ENCODE peak calls at places on chromosome 13, in nine cellular contexts. C is AG09309, G is dorsolateral prefrontal cortex, R is nephron progenitor cell, W is fibroblast of pulmonary artery, E is OCI-LY7, S is cardiac muscle cell, K is omental fat pad, Z is WTC11. H is an unnamed sample.

GRCh38 chr13:51118809-51119431 is 7.8 kb upstream of the C13orf42 start:
- DNase-seq in G (no peak), E (peak; percentile 2), S (no peak), C (no peak), K (no peak), W (no peak), Z (no peak), R (no peak), H (no peak)

GRCh38 chr13:28655566-28655965 is 3.4 kb upstream of the POMP start:
- DNase-seq in C (peak; percentile 59), G (no peak), K (no peak), R (no peak), W (peak; percentile 60), S (no peak), E (no peak), Z (no peak), H (no peak)

GRCh38 chr13:74026753-74027152 is 107.5 kb downstream of the KLF12 start:
- DNase-seq in E (peak; percentile 82), W (peak; percentile 20), Z (peak; percentile 53), G (no peak), C (no peak), K (no peak), R (peak; percentile 5), S (peak; percentile 41), H (peak; percentile 37)

GRCh38 chr13:99639126-99639525 is 137.9 kb downstream of the TM9SF2 start:
- DNase-seq in K (no peak), W (no peak), G (no peak), Z (no peak), C (no peak), R (no peak), S (no peak), E (no peak), H (no peak)

GRCh38 chr13:75550159-75550567 is 572 bp downstream of the UCHL3 start:
- DNase-seq in S (peak; percentile 43), K (no peak), G (no peak), C (no peak), W (peak; percentile 70), E (peak; percentile 32), Z (no peak), R (peak; percentile 40), H (peak; percentile 43)

GRCh38 chr13:108957369-108958012 is 328.1 kb downstream of the MYO16 start:
- DNase-seq in C (peak; percentile 64), S (no peak), G (no peak), R (no peak), K (no peak), E (no peak), W (peak; percentile 82), Z (no peak), H (no peak)

GRCh38 chr13:103022328-103022727 is 43.9 kb downstream of the SLC10A2 start:
- DNase-seq in E (no peak), S (no peak), K (no peak), C (no peak), R (no peak), W (no peak), G (no peak), Z (no peak), H (no peak)

GRCh38 chr13:31896427-31896826 is 135.1 kb upstream of the FRY start:
- DNase-seq in C (peak; percentile 80), G (no peak), E (no peak), S (no peak), R (no peak), W (peak; percentile 68), Z (no peak), K (no peak), H (peak; percentile 20)

GRCh38 chr13:30873519-30873918 is 32.6 kb upstream of the MEDAG start:
- DNase-seq in S (no peak), W (no peak), G (no peak), E (no peak), C (no peak), K (no peak), Z (no peak), R (no peak), H (no peak)

GRCh38 chr13:36046672-36047071 is 84.5 kb downstream of the DCLK1 start:
- DNase-seq in Z (no peak), K (no peak), R (no peak), W (no peak), G (no peak), E (no peak), C (no peak), S (no peak), H (no peak)

GRCh38 chr13:96728463-96728862 is 265.8 kb downstream of the OXGR1 start:
- DNase-seq in C (no peak), Z (no peak), G (no peak), R (no peak), K (no peak), E (no peak), W (peak; percentile 25), S (no peak), H (no peak)

GRCh38 chr13:71524245-71525002 is 342.6 kb downstream of the DACH1 start:
- DNase-seq in Z (no peak), R (no peak), C (no peak), W (no peak), K (no peak), S (no peak), G (no peak), E (no peak), H (no peak)

GRCh38 chr13:45231722-45232121 is 30.9 kb upstream of the KCTD4 start:
- DNase-seq in S (no peak), Z (no peak), G (no peak), K (no peak), W (peak; percentile 65), R (no peak), E (no peak), C (no peak), H (peak; percentile 19)

GRCh38 chr13:78714717-78715116 is 55.8 kb upstream of the OBI1 start:
- DNase-seq in R (no peak), Z (no peak), G (no peak), E (no peak), K (no peak), S (no peak), C (no peak), W (no peak), H (no peak)

GRCh38 chr13:33494596-33495214 is 209.2 kb upstream of the STARD13 start:
- DNase-seq in W (peak; percentile 98), S (no peak), E (no peak), K (no peak), G (no peak), R (no peak), Z (no peak), C (no peak), H (no peak)

GRCh38 chr13:33493672-33494365 is 208.3 kb upstream of the STARD13 start:
- DNase-seq in Z (no peak), C (no peak), W (no peak), E (no peak), G (no peak), S (no peak), K (no peak), R (no peak), H (no peak)

GRCh38 chr13:33489563-33489962 is 204.0 kb upstream of the STARD13 start:
- DNase-seq in E (no peak), S (no peak), K (no peak), W (no peak), Z (no peak), G (no peak), C (no peak), R (no peak), H (no peak)

GRCh38 chr13:33487575-33488243 is 202.2 kb upstream of the STARD13 start:
- DNase-seq in E (peak; percentile 12), Z (no peak), G (no peak), C (no peak), S (no peak), R (no peak), K (no peak), W (peak; percentile 65), H (peak; percentile 41)

GRCh38 chr13:33490461-33491327 is 205.1 kb upstream of the STARD13 start:
- DNase-seq in G (peak; percentile 13), E (no peak), W (peak; percentile 82), Z (peak; percentile 76), C (no peak), S (no peak), K (no peak), R (peak; percentile 8), H (no peak)
- TF ChIP-seq CTCF in G (no peak), E (no peak), W (no peak), Z (no peak), C (no peak), S (no peak), K (no peak), R (no peak), H (no peak)

GRCh38 chr13:112096959-112097358 is 30.0 kb downstream of the SOX1 start:
- DNase-seq in R (no peak), W (no peak), S (no peak), K (no peak), Z (no peak), G (no peak), C (no peak), E (no peak), H (no peak)

GRCh38 chr13:112095354-112095753 is 28.4 kb downstream of the SOX1 start:
- DNase-seq in Z (no peak), S (no peak), G (no peak), C (no peak), W (no peak), E (no peak), R (no peak), K (no peak), H (no peak)

GRCh38 chr13:112101360-112101930 is 34.5 kb downstream of the SOX1 start:
- DNase-seq in Z (no peak), R (no peak), E (no peak), C (no peak), W (no peak), K (no peak), S (no peak), G (no peak), H (no peak)

GRCh38 chr13:112098699-112099098 is 31.8 kb downstream of the SOX1 start:
- DNase-seq in S (no peak), R (no peak), W (no peak), E (no peak), Z (no peak), C (no peak), K (no peak), G (no peak), H (no peak)

GRCh38 chr13:112097770-112098169 is 30.8 kb downstream of the SOX1 start:
- DNase-seq in R (no peak), G (no peak), C (no peak), E (no peak), Z (no peak), K (no peak), S (no peak), W (no peak), H (no peak)
- TF ChIP-seq CTCF in R (no peak), G (no peak), C (no peak), E (no peak), Z (no peak), K (no peak), S (no peak), W (no peak), H (no peak)

GRCh38 chr13:49820591-49821215 is 28.2 kb upstream of the KPNA3 start:
- DNase-seq in E (no peak), S (no peak), K (no peak), R (no peak), G (no peak), Z (no peak), C (no peak), W (no peak), H (no peak)
- TF ChIP-seq CTCF in E (no peak), S (no peak), K (no peak), R (no peak), G (no peak), Z (no peak), C (no peak), W (no peak), H (no peak)

DNA sequence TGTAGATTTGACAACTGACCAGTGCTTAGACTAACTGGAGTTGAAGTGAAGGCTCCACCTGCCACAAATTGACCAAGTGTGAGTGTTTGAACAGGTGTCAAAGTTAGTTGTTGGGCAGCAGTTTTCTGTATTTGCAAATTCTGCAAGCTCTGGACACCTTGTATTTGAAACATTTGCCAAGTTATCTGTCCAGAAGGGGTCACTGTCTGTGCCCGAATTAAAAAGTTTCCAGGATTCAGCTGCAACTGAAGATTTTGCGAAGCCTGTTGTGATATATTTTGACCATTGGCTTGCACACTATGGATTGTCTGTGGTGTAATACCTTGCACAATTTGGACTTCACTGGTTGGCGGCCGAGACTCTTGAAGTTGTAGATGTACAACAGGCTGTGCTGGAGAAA is 1690.7 kb downstream of the SLITRK5 start:
- DNase-seq in C (no peak), W (peak; percentile 54), K (no peak), E (no peak), Z (no peak), G (no peak), S (no peak), R (no peak), H (no peak)
- TF ChIP-seq CTCF in C (no peak), W (peak; percentile 45), K (no peak), E (peak; percentile 32), Z (no peak), G (no peak), S (peak; percentile 40), R (no peak), H (peak; percentile 4)

H was measured in GM13977.